ENCODE peak calls at places on chromosomes 16 and 17, in seven cellular contexts. L is K562, O is ovary, Q is OCI-LY7, S is stomach, D is body of pancreas, G is breast epithelium. A is an unnamed sample. For H3K9me3, the result is how much of the 10 kb centered on the place peaks cover.

GRCh38 chr17:8837438-8838075 is 29.9 kb downstream of the PIK3R6 start:
- DNase-seq in G (no peak), L (no peak), S (no peak), Q (no peak), O (no peak), D (peak), A (no peak)

GRCh38 chr16:89117239-89117974 is 23.8 kb downstream of the ACSF3 start:
- DNase-seq in D (no peak), G (no peak), Q (no peak), L (no peak), S (no peak), O (peak), A (no peak)

GRCh38 chr16:8898660-8899318 is 16.6 kb downstream of the LITAFD start:
- DNase-seq in G (no peak), D (no peak), L (no peak), S (no peak), O (no peak), Q (no peak), A (peak)

GRCh38 chr16:57859331-57859730 is 57.0 kb upstream of the KIFC3 start:
- DNase-seq in O (no peak), G (no peak), Q (peak), L (peak), S (no peak), D (no peak), A (peak)

GRCh38 chr16:77683845-77684526 is 38.3 kb upstream of the NUDT7 start:
- DNase-seq in O (no peak), L (no peak), G (no peak), S (no peak), D (no peak), Q (no peak), A (no peak)

GRCh38 chr17:1398900-1399299 is 1.1 kb downstream of the YWHAE start:
- DNase-seq in L (peak), G (no peak), S (no peak), D (no peak), Q (peak), O (no peak), A (no peak)

GRCh38 chr17:30450125-30451027 is 26.8 kb upstream of the GOSR1 start:
- DNase-seq in Q (no peak), S (no peak), L (no peak), O (no peak), G (no peak), D (no peak), A (no peak)

GRCh38 chr17:79861371-79862216 is 22.4 kb upstream of the CBX4 start:
- DNase-seq in S (no peak), G (no peak), Q (no peak), D (no peak), O (no peak), L (no peak), A (no peak)

GRCh38 chr16:76235426-76235825 is 41.8 kb upstream of the CNTNAP4 start:
- DNase-seq in S (no peak), D (no peak), G (no peak), L (no peak), O (no peak), Q (no peak), A (no peak)

GRCh38 chr16:57530104-57530522 is 6.3 kb downstream of the CCDC102A start:
- DNase-seq in O (peak), D (no peak), S (no peak), G (no peak), Q (peak), L (peak), A (no peak)

GRCh38 chr16:3959148-3959547 is 78.6 kb upstream of the CREBBP start:
- DNase-seq in Q (no peak), O (no peak), S (no peak), G (no peak), L (no peak), D (peak), A (no peak)

GRCh38 chr17:57480438-57481196 is 224.3 kb downstream of the MSI2 start:
- DNase-seq in S (no peak), D (no peak), L (peak), O (no peak), Q (no peak), G (peak), A (no peak)

GRCh38 chr16:70582280-70582978 is 58.8 kb downstream of the SF3B3 start:
- DNase-seq in S (no peak), L (no peak), O (no peak), G (peak), Q (no peak), D (no peak), A (no peak)

GRCh38 chr17:2047590-2047989 is 5.8 kb downstream of the OVCA2 start:
- DNase-seq in L (no peak), D (no peak), S (no peak), O (no peak), G (no peak), Q (no peak), A (no peak)

GRCh38 chr16:75019007-75019406 is 20.2 kb downstream of the ZNRF1 start:
- DNase-seq in O (no peak), Q (no peak), D (no peak), G (no peak), L (no peak), S (no peak), A (no peak)

GRCh38 chr16:88759245-88759975 is 25.6 kb downstream of the PIEZO1 start:
- DNase-seq in L (no peak), G (no peak), D (no peak), S (peak), Q (no peak), O (peak), A (peak)

GRCh38 chr17:64627797-64628196 is 34.3 kb downstream of the SMURF2 start:
- DNase-seq in O (no peak), G (no peak), Q (no peak), L (no peak), D (no peak), S (no peak), A (no peak)

GRCh38 chr17:41894791-41895331 is 23.9 kb downstream of the ACLY start:
- DNase-seq in G (no peak), Q (no peak), L (no peak), O (no peak), D (no peak), S (no peak), A (no peak)

GRCh38 chr17:145671-146541 is 8.5 kb downstream of the SCGB1C2 start:
- DNase-seq in L (no peak), S (peak), Q (no peak), O (peak), D (peak), G (no peak), A (peak)

GRCh38 chr16:58197314-58198012 is 443 bp downstream of the CSNK2A2 start:
- DNase-seq in D (no peak), Q (peak), L (peak), S (no peak), O (peak), G (no peak), A (no peak)

GRCh38 chr17:62601438-62601837 is 26.0 kb upstream of the MRC2 start:
- DNase-seq in L (no peak), G (no peak), S (no peak), O (no peak), D (no peak), Q (no peak), A (no peak)
- TF ChIP-seq CTCF in L (no peak), G (no peak), S (no peak), O (no peak), D (no peak), Q (no peak), A (no peak)

DNA sequence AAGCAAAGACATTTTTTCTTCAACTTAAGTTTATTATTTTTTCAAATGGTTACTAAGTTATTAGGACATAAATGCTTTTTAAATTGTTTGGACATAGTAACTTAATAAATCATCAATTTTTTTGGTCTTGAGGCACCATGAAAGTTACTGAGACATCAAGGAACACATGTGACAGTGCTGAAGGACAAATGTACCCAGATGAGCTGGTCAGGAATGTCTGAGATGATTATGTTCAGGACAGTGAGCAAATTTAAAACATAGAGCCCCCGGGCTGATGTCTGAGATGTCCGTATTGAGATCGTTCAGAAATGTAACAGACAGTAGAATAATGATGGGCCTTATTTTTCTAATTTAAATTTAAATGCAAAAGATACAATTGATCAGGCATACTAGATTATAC is 36.2 kb downstream of the SEC14L1 start:
- DNase-seq in Q (no peak), O (no peak), D (no peak), S (no peak), L (no peak), G (no peak), A (no peak)
- H3K9me3 ChIP-seq in Q (under half), O (under half), D (under half), S (under half), L (under half), G (under half), A (under half)

GRCh38 chr17:74860229-74860998 is 729 bp upstream of the GRIN2C start:
- DNase-seq in Q (no peak), O (no peak), D (no peak), G (no peak), L (no peak), S (no peak), A (no peak)

GRCh38 chr17:74860999-74861553 is 1.4 kb upstream of the GRIN2C start:
- DNase-seq in L (no peak), D (no peak), S (no peak), O (no peak), G (no peak), Q (no peak), A (no peak)

GRCh38 chr17:74858672-74859438 is 830 bp downstream of the GRIN2C start:
- DNase-seq in S (no peak), L (no peak), Q (no peak), D (no peak), G (no peak), O (no peak), A (no peak)

GRCh38 chr17:74861554-74862107 is 1.9 kb upstream of the GRIN2C start:
- DNase-seq in O (no peak), D (no peak), Q (no peak), G (no peak), L (no peak), S (no peak), A (no peak)

DNA sequence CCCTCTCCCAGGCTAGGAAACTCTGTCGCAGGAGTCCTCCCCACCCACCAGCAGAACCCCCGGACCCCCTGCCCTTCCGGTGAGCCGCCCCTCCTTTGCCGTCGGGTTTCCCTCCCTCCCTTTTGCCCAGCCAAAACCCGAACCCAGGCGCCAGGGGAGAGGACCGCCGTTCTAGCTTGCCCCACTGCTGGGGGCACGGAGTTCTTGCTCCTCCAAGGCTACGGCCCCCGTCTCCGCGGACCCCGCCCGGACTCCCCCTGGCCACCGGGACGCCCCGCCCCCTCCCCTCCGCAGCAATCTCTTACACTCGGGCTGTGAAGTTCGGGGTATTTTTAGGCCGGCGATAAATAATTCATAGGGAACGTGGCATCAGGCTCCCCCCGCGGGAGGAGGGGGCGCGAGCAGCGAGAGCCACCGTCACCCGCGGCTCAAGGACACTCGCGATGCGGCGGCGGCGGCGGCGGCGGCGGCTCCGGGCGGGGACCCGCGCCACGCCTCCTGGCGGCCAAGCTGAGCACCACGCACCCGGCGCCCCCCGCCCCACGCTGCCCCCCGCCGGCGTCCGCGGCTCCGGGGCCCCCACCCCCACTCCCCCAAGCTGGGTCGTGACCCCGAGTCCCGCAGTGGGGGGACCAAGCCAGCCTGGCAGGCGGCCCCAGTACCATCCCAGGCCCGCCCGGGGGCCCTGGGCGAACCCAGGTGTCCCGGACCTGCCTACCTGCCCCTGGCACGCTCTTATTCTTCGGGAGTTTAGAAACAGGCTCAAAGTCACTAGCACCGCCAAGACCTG is at the start of gene GRIN2C:
- DNase-seq in G (no peak), Q (no peak), D (no peak), L (peak), S (no peak), O (no peak), A (no peak)
- TF ChIP-seq CTCF in G (no peak), Q (peak), D (no peak), L (no peak), S (peak), O (no peak), A (peak)

GRCh38 chr17:16464001-16464640 is 27.9 kb downstream of the LRRC75A start:
- DNase-seq in S (no peak), D (no peak), Q (no peak), L (no peak), O (no peak), G (no peak), A (no peak)
- H3K9me3 ChIP-seq in S (under half), D (under half), Q (under half), L (under half), O (under half), G (under half), A (under half)

GRCh38 chr17:45019177-45019711 is 32.2 kb downstream of the DCAKD start:
- DNase-seq in Q (peak), S (peak), O (peak), L (peak), D (peak), G (no peak), A (peak)
- TF ChIP-seq CTCF in Q (peak), S (peak), O (no peak), L (peak), D (peak), G (peak), A (peak)

DNA sequence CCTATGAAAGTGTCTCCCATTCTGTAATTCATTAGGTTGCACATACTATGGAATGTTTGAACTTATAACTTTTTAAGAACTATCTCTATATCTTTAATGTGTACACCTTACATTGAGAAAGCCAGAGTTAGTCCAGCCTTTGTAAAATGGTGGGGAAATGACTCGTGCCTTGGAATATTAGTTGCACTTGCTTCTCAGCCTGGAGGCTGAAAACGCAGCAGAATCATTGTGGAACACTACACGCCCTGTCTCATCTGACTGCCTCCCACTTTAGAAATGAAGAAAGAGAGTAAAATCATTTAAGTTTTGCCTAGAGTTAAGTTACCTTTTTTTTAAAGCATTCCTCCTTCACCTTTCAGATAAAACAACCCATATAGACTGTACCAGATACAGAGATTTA is 90.7 kb upstream of the WSB1 start:
- DNase-seq in O (no peak), G (no peak), D (no peak), Q (no peak), L (no peak), S (no peak), A (no peak)
- H3K9me3 ChIP-seq in O (under half), G (under half), D (under half), Q (under half), L (under half), S (under half), A (under half)

GRCh38 chr16:59412275-59412841 is 678.2 kb upstream of the GOT2 start:
- DNase-seq in D (no peak), S (no peak), O (no peak), L (no peak), G (no peak), Q (no peak), A (peak)
- TF ChIP-seq CTCF in D (no peak), S (no peak), O (no peak), L (no peak), G (no peak), Q (peak), A (peak)

A was measured in WERI-Rb-1.